ENCODE peak calls at places on chromosomes 12 and 14, in five cellular contexts. One of them, this sample, is unnamed.

GRCh38 chr14:103712633-103713247 is 2.5 kb downstream of the XRCC3 start:
- DNase-seq in ACHN: no peak
- DNase-seq in Right ventricle myocardium superior: no peak
- DNase-seq in NCI-H1436: no peak
- DNase-seq in NCI-H1417: no peak
- DNase-seq in this sample: no peak

GRCh38 chr14:101201535-101202125 is 298.1 kb upstream of the RTL1 start:
- DNase-seq in ACHN: no peak
- DNase-seq in NCI-H1436: no peak
- DNase-seq in NCI-H1417: no peak
- DNase-seq in Right ventricle myocardium superior: no peak
- DNase-seq in this sample: no peak

GRCh38 chr14:102249041-102249440 is 55.9 kb downstream of the MOK start:
- DNase-seq in NCI-H1417: no peak
- DNase-seq in ACHN: no peak
- DNase-seq in NCI-H1436: no peak
- DNase-seq in Right ventricle myocardium superior: no peak
- DNase-seq in this sample: no peak

GRCh38 chr14:68808696-68809095 is 15.8 kb upstream of the ZFP36L1 start:
- DNase-seq in NCI-H1436: no peak
- DNase-seq in ACHN: no peak
- DNase-seq in NCI-H1417: no peak
- DNase-seq in Right ventricle myocardium superior: no peak
- DNase-seq in this sample: no peak

GRCh38 chr12:94092516-94093241 is 55.7 kb upstream of the PLXNC1 start:
- DNase-seq in NCI-H1417: no peak
- DNase-seq in ACHN: no peak
- DNase-seq in Right ventricle myocardium superior: no peak
- DNase-seq in NCI-H1436: no peak
- DNase-seq in this sample: peak

GRCh38 chr14:31950760-31951637 is 126.1 kb upstream of the ARHGAP5 start:
- DNase-seq in NCI-H1436: peak
- DNase-seq in Right ventricle myocardium superior: peak
- DNase-seq in NCI-H1417: peak
- DNase-seq in ACHN: no peak
- DNase-seq in this sample: no peak

GRCh38 chr14:78848234-78848820 is 678.2 kb downstream of the NRXN3 start:
- DNase-seq in ACHN: peak
- DNase-seq in Right ventricle myocardium superior: no peak
- DNase-seq in NCI-H1417: peak
- DNase-seq in NCI-H1436: peak
- DNase-seq in this sample: peak

GRCh38 chr12:52499836-52500560 is 6.9 kb upstream of the KRT6A start:
- DNase-seq in Right ventricle myocardium superior: no peak
- DNase-seq in NCI-H1436: no peak
- DNase-seq in NCI-H1417: no peak
- DNase-seq in ACHN: no peak
- DNase-seq in this sample: no peak

GRCh38 chr12:64639466-64639865 is 29.2 kb downstream of the RASSF3 start:
- DNase-seq in Right ventricle myocardium superior: no peak
- DNase-seq in ACHN: no peak
- DNase-seq in NCI-H1436: no peak
- DNase-seq in NCI-H1417: no peak
- DNase-seq in this sample: no peak

GRCh38 chr14:64878775-64879634 is 702 bp downstream of the SPTB start:
- DNase-seq in NCI-H1417: peak
- DNase-seq in Right ventricle myocardium superior: peak
- DNase-seq in ACHN: no peak
- DNase-seq in NCI-H1436: no peak
- DNase-seq in this sample: peak

This sample was measured in NCI-H526 treated with DMSO at 0.1 percent for 48 hours.